ENCODE peak calls at places on chromosomes 1 and 21, in six cellular contexts. C is HCT116, U is H1, I is HepG2, Z is K562, M is GM12878. K is an unnamed sample.

GRCh38 chr1:21451212-21451611 is 11.3 kb downstream of the NBPF3 start:
- DNase-seq in C (no peak), U (no peak), I (no peak), Z (no peak), M (no peak), K (no peak)

GRCh38 chr1:31483012-31483946 is 70.3 kb downstream of the SERINC2 start:
- DNase-seq in C (no peak), U (no peak), I (no peak), Z (no peak), M (peak; percentile 58), K (no peak)

GRCh38 chr1:216855810-216856209 is 132.6 kb upstream of the ESRRG start:
- DNase-seq in C (no peak), U (no peak), I (no peak), Z (no peak), M (no peak), K (no peak)

GRCh38 chr1:39808784-39809517 is 20.3 kb upstream of the BMP8B start:
- DNase-seq in C (no peak), U (no peak), I (no peak), Z (no peak), M (no peak), K (no peak)

GRCh38 chr1:111733183-111733995 is 5.8 kb downstream of the INKA2 start:
- DNase-seq in C (no peak), U (no peak), I (peak; percentile 92), Z (no peak), M (no peak), K (no peak)

GRCh38 chr1:941588-942383 is 17.3 kb downstream of the NOC2L start:
- DNase-seq in C (no peak), U (no peak), I (peak; percentile 34), Z (peak; percentile 90), M (no peak), K (peak; percentile 57)

GRCh38 chr1:226495716-226496115 is 52.8 kb upstream of the STUM start:
- DNase-seq in C (no peak), U (no peak), I (no peak), Z (no peak), M (no peak), K (no peak)

GRCh38 chr1:180691322-180691721 is 59.5 kb downstream of the XPR1 start:
- DNase-seq in C (no peak), U (no peak), I (no peak), Z (no peak), M (no peak), K (no peak)

DNA sequence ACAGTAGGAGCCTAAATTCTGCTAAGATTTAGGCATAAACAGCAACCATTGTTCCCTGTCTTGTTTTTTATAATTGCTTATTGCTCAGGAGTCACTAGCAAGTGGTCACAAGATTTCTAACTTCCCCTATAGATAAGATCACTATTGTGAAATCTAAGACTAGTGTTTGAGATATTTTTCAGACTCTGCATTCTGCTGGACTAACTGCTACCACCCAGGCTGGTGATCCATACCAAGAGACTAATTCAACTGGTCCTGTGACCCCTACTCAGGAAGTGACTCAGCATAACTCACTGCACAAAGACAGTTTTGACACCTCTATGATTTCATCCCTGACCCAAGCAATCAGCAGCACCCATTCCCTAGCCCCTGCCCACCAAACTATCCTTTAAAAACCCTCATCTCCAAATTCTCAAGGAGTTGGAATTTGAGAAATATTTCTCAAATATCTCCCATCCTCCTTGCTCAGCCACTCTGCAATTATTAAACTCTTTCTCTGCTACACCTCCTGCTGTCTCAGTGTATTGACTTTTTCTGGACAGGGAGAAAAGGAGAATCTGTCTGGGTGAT is 52.7 kb downstream of the TRIM33 start:
- DNase-seq in C (no peak), U (no peak), I (peak; percentile 77), Z (no peak), M (no peak), K (no peak)
- TF ChIP-seq ZNF274 in C (no peak), U (no peak), I (no peak), Z (no peak), M (no peak), K (no peak)

DNA sequence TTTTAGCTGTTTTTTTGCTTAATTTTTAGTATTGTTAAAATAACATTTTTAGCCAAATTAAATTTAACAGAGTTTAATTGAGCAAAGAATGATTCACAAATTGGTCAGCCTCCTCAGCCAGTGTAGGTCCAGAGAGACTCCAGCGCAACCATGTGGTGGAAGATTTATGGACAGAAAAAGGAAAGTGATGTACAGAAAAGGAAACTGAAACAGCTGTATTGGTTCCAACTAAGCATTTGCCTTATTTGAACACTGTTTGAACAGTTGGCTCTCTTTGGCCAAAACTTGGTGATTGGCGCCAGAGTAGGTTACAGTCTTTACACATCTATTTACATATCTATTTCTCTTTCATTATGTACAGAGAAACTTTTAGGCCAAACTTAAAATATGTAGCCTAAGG is 19.4 kb downstream of the RPS6KC1 start:
- DNase-seq in C (no peak), U (no peak), I (peak; percentile 35), Z (peak; percentile 49), M (peak; percentile 84), K (no peak)
- TF ChIP-seq YY1 in C (no peak), U (no peak), I (no peak), Z (no peak), M (no peak), K (no peak)

GRCh38 chr1:63326473-63327380 is 4.4 kb downstream of the FOXD3 start:
- DNase-seq in C (no peak), U (no peak), I (no peak), Z (no peak), M (no peak), K (no peak)

GRCh38 chr1:63322944-63323865 is 838 bp downstream of the FOXD3 start:
- DNase-seq in C (no peak), U (no peak), I (no peak), Z (no peak), M (no peak), K (no peak)

GRCh38 chr1:63326106-63326472 is 3.7 kb downstream of the FOXD3 start:
- DNase-seq in C (no peak), U (no peak), I (no peak), Z (no peak), M (no peak), K (no peak)

GRCh38 chr1:63323866-63324778 is 1.8 kb downstream of the FOXD3 start:
- DNase-seq in C (no peak), U (no peak), I (no peak), Z (no peak), M (no peak), K (no peak)

DNA sequence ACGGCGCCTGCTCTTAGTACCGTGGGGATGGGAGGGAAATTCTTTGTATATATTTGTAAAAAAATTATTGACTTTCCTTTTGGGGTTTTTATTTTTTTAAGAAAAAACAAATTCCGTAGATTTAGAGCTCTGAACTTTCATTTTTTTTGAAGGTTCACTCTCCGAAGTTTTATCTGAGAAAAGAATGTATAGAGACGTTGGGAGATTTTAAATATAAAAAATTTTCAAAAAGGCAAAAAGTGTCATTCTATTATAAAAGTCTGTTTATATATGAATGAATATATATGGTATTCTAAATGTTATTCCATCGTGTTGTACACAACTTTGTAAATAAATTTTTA is 2.4 kb downstream of the FOXD3 start:
- DNase-seq in C (no peak), U (no peak), I (no peak), Z (no peak), M (no peak), K (no peak)
- H3K27me3 ChIP-seq in C (no peaks in the 10 kb centered on the region), U (peaks cover 18% of the 10 kb centered on the region), I (peaks cover 10% of the 10 kb centered on the region), Z (peaks cover 47% of the 10 kb centered on the region), M (peaks cover 54% of the 10 kb centered on the region), K (peaks cover 100% of the 10 kb centered on the region)

GRCh38 chr21:42031241-42031640 is 21.1 kb upstream of the ZBTB21 start:
- DNase-seq in C (no peak), U (no peak), I (no peak), Z (no peak), M (no peak), K (no peak)
- TF ChIP-seq ZNF274 in C (no peak), U (no peak), I (no peak), Z (no peak), M (no peak), K (no peak)

DNA sequence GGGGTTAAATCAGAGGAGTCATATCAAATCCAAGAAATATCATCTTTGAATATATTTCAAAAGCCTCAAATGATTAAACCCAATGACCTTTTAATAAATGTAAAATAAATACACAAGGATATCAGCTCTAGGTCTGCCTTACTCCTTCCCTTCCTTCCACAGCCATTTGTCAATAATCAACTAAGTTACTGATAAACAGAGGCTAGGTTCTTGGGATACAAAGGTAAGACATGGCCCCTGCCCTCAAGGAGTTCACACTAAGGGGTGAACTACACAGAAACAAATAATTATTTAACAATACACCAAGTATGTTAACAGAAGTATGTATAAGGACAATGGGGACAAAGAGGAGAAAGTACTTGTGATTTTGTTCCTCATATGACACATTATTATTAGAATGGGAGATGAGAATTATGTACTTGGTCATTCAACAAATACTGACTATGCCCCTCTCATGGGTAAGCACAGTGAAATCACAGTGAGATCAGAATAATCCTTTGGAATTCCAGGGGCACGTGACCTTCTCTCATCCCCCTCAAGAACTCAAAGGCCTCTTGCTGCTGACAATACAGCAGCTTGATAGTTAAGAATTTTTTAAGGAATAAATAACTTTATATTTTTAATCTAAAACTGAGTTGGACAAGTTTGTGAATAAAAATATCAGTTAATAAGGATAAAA is 40.2 kb downstream of the ATP1B1 start:
- DNase-seq in C (no peak), U (no peak), I (peak; percentile 20), Z (no peak), M (no peak), K (peak; percentile 9)
- TF ChIP-seq YY1 in C (no peak), U (no peak), I (no peak), Z (no peak), M (no peak), K (no peak)

GRCh38 chr1:110605901-110606783 is at the start of gene KCNA2:
- DNase-seq in C (no peak), U (peak; percentile 50), I (no peak), Z (no peak), M (no peak), K (peak; percentile 50)
- H3K27me3 ChIP-seq in C (peaks cover 3% of the 10 kb centered on the region), U (peaks cover 63% of the 10 kb centered on the region), I (peaks cover 12% of the 10 kb centered on the region), Z (peaks cover 74% of the 10 kb centered on the region), M (peaks cover 31% of the 10 kb centered on the region), K (peaks cover 60% of the 10 kb centered on the region)

DNA sequence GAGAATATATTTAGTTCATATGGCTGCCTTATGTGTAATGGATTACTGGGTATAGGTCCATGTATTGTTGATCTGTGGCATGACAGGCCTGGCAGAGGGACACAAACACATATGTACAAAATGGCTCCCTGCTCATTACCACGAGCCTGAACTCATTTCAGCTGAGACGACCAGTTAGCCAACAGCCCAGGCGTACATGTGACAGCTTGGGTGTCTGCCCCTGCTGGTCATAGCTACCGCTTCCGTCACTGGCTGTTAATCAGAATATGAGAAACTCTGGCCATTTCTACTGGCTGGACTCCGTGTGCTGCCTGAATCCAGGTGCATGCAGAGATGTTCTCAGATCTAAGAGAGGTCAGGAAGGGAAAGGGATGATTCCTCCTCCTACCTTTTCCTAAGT is 144.4 kb downstream of the PBX1 start:
- DNase-seq in C (no peak), U (no peak), I (no peak), Z (peak; percentile 35), M (no peak), K (no peak)
- TF ChIP-seq ZNF274 in C (no peak), U (no peak), I (no peak), Z (no peak), M (no peak), K (no peak)